ENCODE peak calls at places on chromosomes 11 and 22, in six cellular contexts. E, P, H, R, C and Z are unnamed samples.

GRCh38 chr11:16584569-16584968 is 153.9 kb upstream of the C11orf58 start:
- DNase-seq in E (no peak), P (no peak), H (no peak), R (no peak), C (no peak), Z (no peak)

GRCh38 chr11:86043765-86044534 is 24.9 kb downstream of the PICALM start:
- DNase-seq in E (no peak), P (no peak), H (no peak), R (no peak), C (no peak), Z (no peak)

GRCh38 chr22:49676230-49676629 is 151.4 kb downstream of the BRD1 start:
- DNase-seq in E (no peak), P (no peak), H (peak; percentile 3), R (no peak), C (no peak), Z (no peak)

GRCh38 chr11:65861533-65862183 is 1.4 kb downstream of the MUS81 start:
- DNase-seq in E (peak; percentile 58), P (no peak), H (no peak), R (no peak), C (no peak), Z (no peak)

GRCh38 chr11:1992111-1992510 is 5.5 kb downstream of the H19 start:
- DNase-seq in E (peak; percentile 22), P (no peak), H (no peak), R (no peak), C (no peak), Z (no peak)

GRCh38 chr11:91435694-91436375 is 788.8 kb upstream of the FAT3 start:
- DNase-seq in E (no peak), P (no peak), H (no peak), R (no peak), C (no peak), Z (no peak)

GRCh38 chr11:2100361-2101170 is 38.6 kb downstream of the IGF2 start:
- DNase-seq in E (no peak), P (no peak), H (no peak), R (no peak), C (peak; percentile 15), Z (no peak)

GRCh38 chr11:108871152-108871551 is 206.3 kb downstream of the DDX10 start:
- DNase-seq in E (peak; percentile 32), P (peak; percentile 4), H (peak; percentile 14), R (no peak), C (no peak), Z (no peak)

GRCh38 chr11:14310696-14311095 is 48.3 kb downstream of the RRAS2 start:
- DNase-seq in E (no peak), P (no peak), H (no peak), R (no peak), C (no peak), Z (no peak)

GRCh38 chr11:72625746-72626636 is 48.2 kb downstream of the PDE2A start:
- DNase-seq in E (peak; percentile 69), P (no peak), H (peak; percentile 65), R (no peak), C (no peak), Z (no peak)

GRCh38 chr11:62883677-62884076 is 3.0 kb downstream of the SLC3A2 start:
- DNase-seq in E (no peak), P (no peak), H (no peak), R (no peak), C (no peak), Z (peak; percentile 65)

GRCh38 chr22:36409911-36410756 is 22.4 kb upstream of the MYH9 start:
- DNase-seq in E (peak; percentile 86), P (peak; percentile 96), H (peak; percentile 97), R (peak; percentile 36), C (peak; percentile 99), Z (no peak)

GRCh38 chr11:75781296-75781695 is 12.7 kb downstream of the DGAT2 start:
- DNase-seq in E (no peak), P (no peak), H (no peak), R (no peak), C (no peak), Z (no peak)

GRCh38 chr22:34236527-34236926 is 316.3 kb upstream of the LARGE1 start:
- DNase-seq in E (no peak), P (no peak), H (no peak), R (no peak), C (peak; percentile 42), Z (no peak)

GRCh38 chr11:95522871-95523270 is 266.7 kb downstream of the FAM76B start:
- DNase-seq in E (no peak), P (no peak), H (no peak), R (no peak), C (no peak), Z (no peak)

GRCh38 chr11:116394022-116394421 is 378.8 kb downstream of the BUD13 start:
- DNase-seq in E (no peak), P (no peak), H (no peak), R (no peak), C (no peak), Z (no peak)

GRCh38 chr22:28283025-28283654 is 364.1 kb upstream of the PITPNB start:
- DNase-seq in E (no peak), P (no peak), H (no peak), R (no peak), C (no peak), Z (no peak)

GRCh38 chr11:27244900-27245299 is 118.1 kb downstream of the CCDC34 start:
- DNase-seq in E (no peak), P (no peak), H (no peak), R (no peak), C (no peak), Z (no peak)

GRCh38 chr11:123168955-123169484 is 26.0 kb downstream of the CLMP start:
- DNase-seq in E (no peak), P (no peak), H (no peak), R (no peak), C (no peak), Z (no peak)

GRCh38 chr11:133040289-133040893 is 491.9 kb downstream of the OPCML start:
- DNase-seq in E (no peak), P (peak; percentile 92), H (no peak), R (no peak), C (no peak), Z (no peak)

GRCh38 chr22:40420341-40421081 is 50.1 kb downstream of the SGSM3 start:
- DNase-seq in E (no peak), P (no peak), H (no peak), R (no peak), C (no peak), Z (no peak)